ENCODE peak calls at places on chromosomes 4 and X, in nine cellular contexts. One of them, this sample, is unnamed.

GRCh38 chr4:53196872-53197759 is 168.7 kb downstream of the SCFD2 start:
- DNase-seq in GM13977: peak; percentile 31
- DNase-seq in AG04450: peak; percentile 64
- DNase-seq in sigmoid colon: no peak
- DNase-seq in SK-N-SH: peak; percentile 24
- DNase-seq in bronchial epithelial cell: peak; percentile 79
- DNase-seq in GM12865: peak; percentile 82
- DNase-seq in tibial artery: no peak
- DNase-seq in cardiac muscle cell: peak; percentile 95
- DNase-seq in this sample: no peak

GRCh38 chr4:139663561-139664138 is 2.0 kb upstream of the MGST2 start:
- DNase-seq in AG04450: no peak
- DNase-seq in cardiac muscle cell: peak; percentile 19
- DNase-seq in SK-N-SH: no peak
- DNase-seq in sigmoid colon: no peak
- DNase-seq in tibial artery: no peak
- DNase-seq in GM13977: no peak
- DNase-seq in bronchial epithelial cell: no peak
- DNase-seq in GM12865: no peak
- DNase-seq in this sample: no peak

GRCh38 chr4:152458801-152459302 is 77.0 kb downstream of the FBXW7 start:
- DNase-seq in cardiac muscle cell: peak; percentile 40
- DNase-seq in SK-N-SH: no peak
- DNase-seq in sigmoid colon: no peak
- DNase-seq in bronchial epithelial cell: no peak
- DNase-seq in tibial artery: no peak
- DNase-seq in AG04450: no peak
- DNase-seq in GM12865: peak; percentile 35
- DNase-seq in GM13977: peak; percentile 21
- DNase-seq in this sample: no peak

GRCh38 chr4:91147067-91147466 is 1019.9 kb downstream of the CCSER1 start:
- DNase-seq in tibial artery: no peak
- DNase-seq in GM12865: no peak
- DNase-seq in sigmoid colon: peak; percentile 34
- DNase-seq in cardiac muscle cell: no peak
- DNase-seq in SK-N-SH: no peak
- DNase-seq in bronchial epithelial cell: no peak
- DNase-seq in GM13977: no peak
- DNase-seq in AG04450: no peak
- DNase-seq in this sample: no peak

GRCh38 chr4:123216946-123217345 is 179.6 kb upstream of the SPRY1 start:
- DNase-seq in SK-N-SH: no peak
- DNase-seq in cardiac muscle cell: no peak
- DNase-seq in AG04450: no peak
- DNase-seq in sigmoid colon: no peak
- DNase-seq in bronchial epithelial cell: no peak
- DNase-seq in tibial artery: no peak
- DNase-seq in GM13977: no peak
- DNase-seq in GM12865: no peak
- DNase-seq in this sample: no peak

GRCh38 chrX:71366674-71367256 is 608 bp downstream of the TAF1 start:
- DNase-seq in tibial artery: peak; percentile 19
- DNase-seq in SK-N-SH: peak; percentile 44
- DNase-seq in GM13977: no peak
- DNase-seq in bronchial epithelial cell: peak; percentile 1
- DNase-seq in sigmoid colon: no peak
- DNase-seq in AG04450: no peak
- DNase-seq in GM12865: peak; percentile 32
- DNase-seq in cardiac muscle cell: peak; percentile 33
- DNase-seq in this sample: peak; percentile 16

GRCh38 chr4:52014903-52015302 is 5.3 kb downstream of the LRRC66 start:
- DNase-seq in tibial artery: no peak
- DNase-seq in cardiac muscle cell: no peak
- DNase-seq in SK-N-SH: no peak
- DNase-seq in AG04450: no peak
- DNase-seq in bronchial epithelial cell: no peak
- DNase-seq in GM12865: no peak
- DNase-seq in GM13977: no peak
- DNase-seq in sigmoid colon: no peak
- DNase-seq in this sample: no peak

GRCh38 chr4:86816463-86817107 is 32.6 kb downstream of the SLC10A6 start:
- DNase-seq in GM13977: no peak
- DNase-seq in GM12865: no peak
- DNase-seq in tibial artery: peak; percentile 75
- DNase-seq in AG04450: no peak
- DNase-seq in sigmoid colon: peak; percentile 68
- DNase-seq in SK-N-SH: peak; percentile 21
- DNase-seq in cardiac muscle cell: peak; percentile 34
- DNase-seq in bronchial epithelial cell: no peak
- DNase-seq in this sample: no peak

GRCh38 chr4:35105486-35105885 is 1138.8 kb downstream of the ARAP2 start:
- DNase-seq in GM13977: no peak
- DNase-seq in SK-N-SH: no peak
- DNase-seq in bronchial epithelial cell: peak; percentile 24
- DNase-seq in cardiac muscle cell: no peak
- DNase-seq in AG04450: no peak
- DNase-seq in sigmoid colon: no peak
- DNase-seq in tibial artery: no peak
- DNase-seq in GM12865: peak; percentile 10
- DNase-seq in this sample: no peak

GRCh38 chr4:3724319-3725231 is 41.6 kb upstream of the ADRA2C start:
- DNase-seq in cardiac muscle cell: no peak
- DNase-seq in GM12865: no peak
- DNase-seq in GM13977: no peak
- DNase-seq in SK-N-SH: no peak
- DNase-seq in sigmoid colon: no peak
- DNase-seq in tibial artery: no peak
- DNase-seq in bronchial epithelial cell: no peak
- DNase-seq in AG04450: no peak
- DNase-seq in this sample: no peak
- TF ChIP-seq CTCF in cardiac muscle cell: no peak
- TF ChIP-seq CTCF in GM12865: no peak
- TF ChIP-seq CTCF in GM13977: no peak
- TF ChIP-seq CTCF in SK-N-SH: no peak
- TF ChIP-seq CTCF in sigmoid colon: no peak
- TF ChIP-seq CTCF in tibial artery: no peak
- TF ChIP-seq CTCF in bronchial epithelial cell: no peak
- TF ChIP-seq CTCF in AG04450: no peak
- TF ChIP-seq CTCF in this sample: no peak

GRCh38 chr4:113103556-113103955 is 54.1 kb downstream of the ANK2 start:
- DNase-seq in AG04450: no peak
- DNase-seq in GM12865: no peak
- DNase-seq in GM13977: no peak
- DNase-seq in cardiac muscle cell: no peak
- DNase-seq in sigmoid colon: no peak
- DNase-seq in SK-N-SH: no peak
- DNase-seq in tibial artery: no peak
- DNase-seq in bronchial epithelial cell: no peak
- DNase-seq in this sample: no peak

GRCh38 chr4:113109106-113109740 is 59.8 kb downstream of the ANK2 start:
- DNase-seq in SK-N-SH: no peak
- DNase-seq in GM13977: no peak
- DNase-seq in AG04450: no peak
- DNase-seq in cardiac muscle cell: no peak
- DNase-seq in sigmoid colon: no peak
- DNase-seq in tibial artery: no peak
- DNase-seq in bronchial epithelial cell: no peak
- DNase-seq in GM12865: no peak
- DNase-seq in this sample: no peak

GRCh38 chr4:113101669-113102068 is 52.2 kb downstream of the ANK2 start:
- DNase-seq in GM12865: no peak
- DNase-seq in tibial artery: no peak
- DNase-seq in SK-N-SH: no peak
- DNase-seq in GM13977: no peak
- DNase-seq in cardiac muscle cell: peak; percentile 3
- DNase-seq in AG04450: no peak
- DNase-seq in sigmoid colon: no peak
- DNase-seq in bronchial epithelial cell: peak; percentile 18
- DNase-seq in this sample: no peak

GRCh38 chr4:113106076-113106475 is 56.6 kb downstream of the ANK2 start:
- DNase-seq in tibial artery: no peak
- DNase-seq in GM12865: peak; percentile 18
- DNase-seq in GM13977: peak; percentile 5
- DNase-seq in SK-N-SH: peak; percentile 6
- DNase-seq in bronchial epithelial cell: peak; percentile 35
- DNase-seq in sigmoid colon: no peak
- DNase-seq in AG04450: peak; percentile 4
- DNase-seq in cardiac muscle cell: peak; percentile 62
- DNase-seq in this sample: no peak
- TF ChIP-seq CTCF in tibial artery: peak; percentile 47
- TF ChIP-seq CTCF in GM12865: peak; percentile 2
- TF ChIP-seq CTCF in GM13977: peak; percentile 29
- TF ChIP-seq CTCF in SK-N-SH: peak; percentile 61
- TF ChIP-seq CTCF in bronchial epithelial cell: peak; percentile 20
- TF ChIP-seq CTCF in sigmoid colon: no peak
- TF ChIP-seq CTCF in AG04450: peak; percentile 32
- TF ChIP-seq CTCF in cardiac muscle cell: peak; percentile 46
- TF ChIP-seq CTCF in this sample: no peak

GRCh38 chr4:126396703-126397102 is 1081.9 kb downstream of the FAT4 start:
- DNase-seq in GM13977: no peak
- DNase-seq in sigmoid colon: no peak
- DNase-seq in tibial artery: no peak
- DNase-seq in AG04450: no peak
- DNase-seq in bronchial epithelial cell: no peak
- DNase-seq in GM12865: no peak
- DNase-seq in SK-N-SH: no peak
- DNase-seq in cardiac muscle cell: no peak
- DNase-seq in this sample: no peak
- TF ChIP-seq CTCF in GM13977: peak; percentile 9
- TF ChIP-seq CTCF in sigmoid colon: no peak
- TF ChIP-seq CTCF in tibial artery: no peak
- TF ChIP-seq CTCF in AG04450: no peak
- TF ChIP-seq CTCF in bronchial epithelial cell: peak; percentile 27
- TF ChIP-seq CTCF in GM12865: no peak
- TF ChIP-seq CTCF in SK-N-SH: no peak
- TF ChIP-seq CTCF in cardiac muscle cell: no peak
- TF ChIP-seq CTCF in this sample: no peak

DNA sequence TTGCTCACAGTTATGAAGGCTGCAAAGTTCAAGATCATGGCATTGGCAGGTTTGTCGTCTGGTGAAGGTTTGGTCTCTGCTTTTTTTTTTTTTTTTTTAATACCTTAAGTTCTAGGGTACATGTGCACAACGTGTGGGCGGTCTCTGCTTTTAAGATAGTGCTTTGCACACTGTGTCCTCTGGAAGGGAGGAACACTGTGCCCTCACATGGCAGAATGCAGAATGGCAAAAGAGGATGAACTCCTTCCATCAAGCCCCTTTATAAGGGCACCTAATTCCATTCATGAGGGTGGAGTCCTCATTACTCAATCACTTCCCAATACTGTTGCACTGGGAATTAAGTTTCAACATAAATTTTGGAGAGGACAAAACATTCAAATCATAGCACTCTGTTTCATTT is 101.4 kb downstream of the GLRA2 start:
- DNase-seq in GM13977: no peak
- DNase-seq in GM12865: no peak
- DNase-seq in tibial artery: no peak
- DNase-seq in sigmoid colon: no peak
- DNase-seq in SK-N-SH: no peak
- DNase-seq in bronchial epithelial cell: peak; percentile 1
- DNase-seq in AG04450: no peak
- DNase-seq in cardiac muscle cell: no peak
- DNase-seq in this sample: no peak
- TF ChIP-seq CTCF in GM13977: no peak
- TF ChIP-seq CTCF in GM12865: no peak
- TF ChIP-seq CTCF in tibial artery: no peak
- TF ChIP-seq CTCF in sigmoid colon: no peak
- TF ChIP-seq CTCF in SK-N-SH: peak; percentile 17
- TF ChIP-seq CTCF in bronchial epithelial cell: no peak
- TF ChIP-seq CTCF in AG04450: peak; percentile 13
- TF ChIP-seq CTCF in cardiac muscle cell: no peak
- TF ChIP-seq CTCF in this sample: no peak

GRCh38 chr4:151045907-151046306 is 30.8 kb upstream of the LRBA start:
- DNase-seq in bronchial epithelial cell: no peak
- DNase-seq in AG04450: no peak
- DNase-seq in GM13977: peak; percentile 52
- DNase-seq in tibial artery: no peak
- DNase-seq in cardiac muscle cell: no peak
- DNase-seq in SK-N-SH: peak; percentile 21
- DNase-seq in sigmoid colon: no peak
- DNase-seq in GM12865: peak; percentile 24
- DNase-seq in this sample: no peak
- TF ChIP-seq CTCF in bronchial epithelial cell: peak; percentile 10
- TF ChIP-seq CTCF in AG04450: no peak
- TF ChIP-seq CTCF in GM13977: peak; percentile 48
- TF ChIP-seq CTCF in tibial artery: no peak
- TF ChIP-seq CTCF in cardiac muscle cell: no peak
- TF ChIP-seq CTCF in SK-N-SH: peak; percentile 17
- TF ChIP-seq CTCF in sigmoid colon: no peak
- TF ChIP-seq CTCF in GM12865: peak; percentile 7
- TF ChIP-seq CTCF in this sample: no peak

DNA sequence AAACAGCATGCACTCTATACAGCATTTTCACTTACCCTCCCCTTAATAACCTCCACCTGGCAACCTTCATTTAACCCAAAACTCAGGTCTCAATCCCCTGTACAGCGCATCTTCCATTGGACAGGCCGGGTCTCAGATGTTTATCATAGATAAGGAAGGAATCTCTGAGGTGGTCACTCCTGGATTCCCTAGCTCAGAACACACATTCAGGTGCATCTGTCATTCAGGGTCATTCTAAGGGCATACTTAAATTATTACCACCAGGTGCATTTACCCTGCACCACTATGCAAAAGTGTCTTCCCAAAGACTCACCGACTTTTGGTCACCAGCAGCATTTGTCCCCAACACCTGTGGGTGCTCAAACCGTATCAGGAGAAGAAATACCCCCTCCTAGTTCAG is 144.2 kb downstream of the RELL1 start:
- DNase-seq in sigmoid colon: no peak
- DNase-seq in bronchial epithelial cell: no peak
- DNase-seq in cardiac muscle cell: no peak
- DNase-seq in GM12865: no peak
- DNase-seq in GM13977: no peak
- DNase-seq in AG04450: no peak
- DNase-seq in SK-N-SH: no peak
- DNase-seq in tibial artery: no peak
- DNase-seq in this sample: no peak
- TF ChIP-seq CTCF in sigmoid colon: no peak
- TF ChIP-seq CTCF in bronchial epithelial cell: no peak
- TF ChIP-seq CTCF in cardiac muscle cell: no peak
- TF ChIP-seq CTCF in GM12865: no peak
- TF ChIP-seq CTCF in GM13977: no peak
- TF ChIP-seq CTCF in AG04450: no peak
- TF ChIP-seq CTCF in SK-N-SH: no peak
- TF ChIP-seq CTCF in tibial artery: no peak
- TF ChIP-seq CTCF in this sample: no peak

DNA sequence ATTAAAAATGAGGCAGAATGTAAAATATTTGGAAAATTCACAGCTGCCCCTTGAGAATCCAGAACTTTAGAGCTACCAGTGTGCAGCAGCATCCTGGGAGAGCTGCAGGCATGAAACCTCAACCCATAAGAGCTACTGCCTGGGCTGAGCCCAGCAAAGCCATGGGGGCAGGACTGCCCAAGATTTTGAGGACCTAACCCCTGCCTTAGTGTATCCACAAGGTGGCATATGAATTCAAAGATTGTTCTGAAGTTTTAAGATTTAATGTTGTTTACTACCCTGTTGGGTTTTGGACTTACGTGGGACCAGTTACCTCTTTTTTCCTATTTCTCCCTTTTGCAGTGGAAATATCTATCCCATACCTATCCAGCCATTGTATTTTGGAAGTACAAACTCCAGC is 26.4 kb downstream of the CASP6 start:
- DNase-seq in AG04450: no peak
- DNase-seq in tibial artery: no peak
- DNase-seq in bronchial epithelial cell: no peak
- DNase-seq in SK-N-SH: no peak
- DNase-seq in GM13977: no peak
- DNase-seq in GM12865: no peak
- DNase-seq in cardiac muscle cell: peak; percentile 11
- DNase-seq in sigmoid colon: no peak
- DNase-seq in this sample: no peak
- TF ChIP-seq CTCF in AG04450: no peak
- TF ChIP-seq CTCF in tibial artery: no peak
- TF ChIP-seq CTCF in bronchial epithelial cell: peak; percentile 8
- TF ChIP-seq CTCF in SK-N-SH: no peak
- TF ChIP-seq CTCF in GM13977: no peak
- TF ChIP-seq CTCF in GM12865: no peak
- TF ChIP-seq CTCF in cardiac muscle cell: no peak
- TF ChIP-seq CTCF in sigmoid colon: no peak
- TF ChIP-seq CTCF in this sample: no peak